ENCODE peak calls at places on chromosomes 2 and 18, in four cellular contexts. One of them, this sample, is unnamed.

GRCh38 chr18:12287131-12287681 is 20.8 kb upstream of the TUBB6 start:
- ATAC-seq in activated CD8-positive, alpha-beta T cell treated with anti-CD3 and anti-CD28 coated beads, Interleukin-2, amount 10 ng/mL, durations not matched to agents 7 days and 5 days: no peak
- ATAC-seq in heart right ventricle: peak
- ATAC-seq in gastroesophageal sphincter: peak
- ATAC-seq in this sample: peak

GRCh38 chr2:65057391-65058052 is 1.3 kb downstream of the CEP68 start:
- ATAC-seq in activated CD8-positive, alpha-beta T cell treated with anti-CD3 and anti-CD28 coated beads, Interleukin-2, amount 10 ng/mL, durations not matched to agents 7 days and 5 days: peak
- ATAC-seq in heart right ventricle: no peak
- ATAC-seq in gastroesophageal sphincter: no peak
- ATAC-seq in this sample: peak

GRCh38 chr2:152189622-152190495 is 14.3 kb upstream of the STAM2 start:
- ATAC-seq in gastroesophageal sphincter: peak
- ATAC-seq in heart right ventricle: peak
- ATAC-seq in activated CD8-positive, alpha-beta T cell treated with anti-CD3 and anti-CD28 coated beads, Interleukin-2, amount 10 ng/mL, durations not matched to agents 7 days and 5 days: no peak
- ATAC-seq in this sample: peak

GRCh38 chr18:79841936-79842335 is 44.2 kb downstream of the KCNG2 start:
- ATAC-seq in heart right ventricle: no peak
- ATAC-seq in gastroesophageal sphincter: no peak
- ATAC-seq in activated CD8-positive, alpha-beta T cell treated with anti-CD3 and anti-CD28 coated beads, Interleukin-2, amount 10 ng/mL, durations not matched to agents 7 days and 5 days: no peak
- ATAC-seq in this sample: no peak

GRCh38 chr2:20669609-20670314 is 2.8 kb downstream of the GDF7 start:
- ATAC-seq in activated CD8-positive, alpha-beta T cell treated with anti-CD3 and anti-CD28 coated beads, Interleukin-2, amount 10 ng/mL, durations not matched to agents 7 days and 5 days: no peak
- ATAC-seq in gastroesophageal sphincter: no peak
- ATAC-seq in heart right ventricle: no peak
- ATAC-seq in this sample: no peak

GRCh38 chr2:217688494-217688893 is 314.3 kb downstream of the TNS1 start:
- ATAC-seq in activated CD8-positive, alpha-beta T cell treated with anti-CD3 and anti-CD28 coated beads, Interleukin-2, amount 10 ng/mL, durations not matched to agents 7 days and 5 days: no peak
- ATAC-seq in gastroesophageal sphincter: no peak
- ATAC-seq in heart right ventricle: no peak
- ATAC-seq in this sample: no peak

GRCh38 chr2:159456500-159457426 is 159.6 kb downstream of the BAZ2B start:
- ATAC-seq in gastroesophageal sphincter: no peak
- ATAC-seq in heart right ventricle: no peak
- ATAC-seq in activated CD8-positive, alpha-beta T cell treated with anti-CD3 and anti-CD28 coated beads, Interleukin-2, amount 10 ng/mL, durations not matched to agents 7 days and 5 days: peak
- ATAC-seq in this sample: no peak

GRCh38 chr2:177026253-177026652 is 186.3 kb upstream of the HNRNPA3 start:
- ATAC-seq in gastroesophageal sphincter: no peak
- ATAC-seq in activated CD8-positive, alpha-beta T cell treated with anti-CD3 and anti-CD28 coated beads, Interleukin-2, amount 10 ng/mL, durations not matched to agents 7 days and 5 days: no peak
- ATAC-seq in heart right ventricle: no peak
- ATAC-seq in this sample: no peak

GRCh38 chr2:215929602-215930335 is 83.6 kb downstream of the MREG start:
- ATAC-seq in gastroesophageal sphincter: no peak
- ATAC-seq in activated CD8-positive, alpha-beta T cell treated with anti-CD3 and anti-CD28 coated beads, Interleukin-2, amount 10 ng/mL, durations not matched to agents 7 days and 5 days: no peak
- ATAC-seq in heart right ventricle: no peak
- ATAC-seq in this sample: peak

GRCh38 chr2:240595381-240596079 is 9.0 kb downstream of the CAPN10 start:
- ATAC-seq in heart right ventricle: no peak
- ATAC-seq in gastroesophageal sphincter: no peak
- ATAC-seq in activated CD8-positive, alpha-beta T cell treated with anti-CD3 and anti-CD28 coated beads, Interleukin-2, amount 10 ng/mL, durations not matched to agents 7 days and 5 days: peak
- ATAC-seq in this sample: peak

GRCh38 chr2:71619230-71619741 is 165.9 kb downstream of the DYSF start:
- ATAC-seq in activated CD8-positive, alpha-beta T cell treated with anti-CD3 and anti-CD28 coated beads, Interleukin-2, amount 10 ng/mL, durations not matched to agents 7 days and 5 days: peak
- ATAC-seq in heart right ventricle: no peak
- ATAC-seq in gastroesophageal sphincter: no peak
- ATAC-seq in this sample: no peak

GRCh38 chr2:204611764-204612163 is 66.5 kb downstream of the PARD3B start:
- ATAC-seq in heart right ventricle: no peak
- ATAC-seq in gastroesophageal sphincter: no peak
- ATAC-seq in activated CD8-positive, alpha-beta T cell treated with anti-CD3 and anti-CD28 coated beads, Interleukin-2, amount 10 ng/mL, durations not matched to agents 7 days and 5 days: no peak
- ATAC-seq in this sample: no peak

GRCh38 chr18:9120796-9121195 is 15.8 kb upstream of the ANKRD12 start:
- ATAC-seq in heart right ventricle: no peak
- ATAC-seq in gastroesophageal sphincter: no peak
- ATAC-seq in activated CD8-positive, alpha-beta T cell treated with anti-CD3 and anti-CD28 coated beads, Interleukin-2, amount 10 ng/mL, durations not matched to agents 7 days and 5 days: peak
- ATAC-seq in this sample: no peak

GRCh38 chr2:10883880-10884529 is 27.7 kb upstream of the KCNF1 start:
- ATAC-seq in heart right ventricle: peak
- ATAC-seq in activated CD8-positive, alpha-beta T cell treated with anti-CD3 and anti-CD28 coated beads, Interleukin-2, amount 10 ng/mL, durations not matched to agents 7 days and 5 days: no peak
- ATAC-seq in gastroesophageal sphincter: no peak
- ATAC-seq in this sample: no peak

GRCh38 chr18:48944634-48945033 is 6.1 kb downstream of the SMAD7 start:
- ATAC-seq in heart right ventricle: no peak
- ATAC-seq in activated CD8-positive, alpha-beta T cell treated with anti-CD3 and anti-CD28 coated beads, Interleukin-2, amount 10 ng/mL, durations not matched to agents 7 days and 5 days: no peak
- ATAC-seq in gastroesophageal sphincter: no peak
- ATAC-seq in this sample: no peak

GRCh38 chr2:69946351-69947077 is 14.9 kb downstream of the ASPRV1 start:
- ATAC-seq in gastroesophageal sphincter: no peak
- ATAC-seq in activated CD8-positive, alpha-beta T cell treated with anti-CD3 and anti-CD28 coated beads, Interleukin-2, amount 10 ng/mL, durations not matched to agents 7 days and 5 days: peak
- ATAC-seq in heart right ventricle: no peak
- ATAC-seq in this sample: peak

GRCh38 chr2:55856936-55857335 is 66.6 kb downstream of the EFEMP1 start:
- ATAC-seq in activated CD8-positive, alpha-beta T cell treated with anti-CD3 and anti-CD28 coated beads, Interleukin-2, amount 10 ng/mL, durations not matched to agents 7 days and 5 days: no peak
- ATAC-seq in heart right ventricle: no peak
- ATAC-seq in gastroesophageal sphincter: no peak
- ATAC-seq in this sample: no peak

GRCh38 chr2:226902041-226902972 is 66.5 kb downstream of the RHBDD1 start:
- ATAC-seq in activated CD8-positive, alpha-beta T cell treated with anti-CD3 and anti-CD28 coated beads, Interleukin-2, amount 10 ng/mL, durations not matched to agents 7 days and 5 days: no peak
- ATAC-seq in heart right ventricle: no peak
- ATAC-seq in gastroesophageal sphincter: no peak
- ATAC-seq in this sample: no peak

GRCh38 chr18:35524236-35524635 is 26.5 kb upstream of the INO80C start:
- ATAC-seq in gastroesophageal sphincter: peak
- ATAC-seq in heart right ventricle: peak
- ATAC-seq in activated CD8-positive, alpha-beta T cell treated with anti-CD3 and anti-CD28 coated beads, Interleukin-2, amount 10 ng/mL, durations not matched to agents 7 days and 5 days: no peak
- ATAC-seq in this sample: no peak

GRCh38 chr2:12081481-12082210 is 335.2 kb downstream of the LPIN1 start:
- ATAC-seq in heart right ventricle: no peak
- ATAC-seq in activated CD8-positive, alpha-beta T cell treated with anti-CD3 and anti-CD28 coated beads, Interleukin-2, amount 10 ng/mL, durations not matched to agents 7 days and 5 days: no peak
- ATAC-seq in gastroesophageal sphincter: no peak
- ATAC-seq in this sample: no peak

GRCh38 chr2:30601375-30601774 is 154.3 kb downstream of the LCLAT1 start:
- ATAC-seq in gastroesophageal sphincter: no peak
- ATAC-seq in heart right ventricle: peak
- ATAC-seq in activated CD8-positive, alpha-beta T cell treated with anti-CD3 and anti-CD28 coated beads, Interleukin-2, amount 10 ng/mL, durations not matched to agents 7 days and 5 days: no peak
- ATAC-seq in this sample: no peak

GRCh38 chr2:148742373-148742772 is 97.8 kb downstream of the EPC2 start:
- ATAC-seq in activated CD8-positive, alpha-beta T cell treated with anti-CD3 and anti-CD28 coated beads, Interleukin-2, amount 10 ng/mL, durations not matched to agents 7 days and 5 days: no peak
- ATAC-seq in heart right ventricle: no peak
- ATAC-seq in gastroesophageal sphincter: no peak
- ATAC-seq in this sample: no peak

GRCh38 chr2:29480423-29480822 is 365.2 kb downstream of the CLIP4 start:
- ATAC-seq in gastroesophageal sphincter: no peak
- ATAC-seq in activated CD8-positive, alpha-beta T cell treated with anti-CD3 and anti-CD28 coated beads, Interleukin-2, amount 10 ng/mL, durations not matched to agents 7 days and 5 days: no peak
- ATAC-seq in heart right ventricle: no peak
- ATAC-seq in this sample: no peak

This sample was measured in esophagus mucosa.